ENCODE peak calls at places on chromosomes 1 and 21, in seven cellular contexts. T is pons, Y is cardiac muscle cell, N is GM10248, Z is NCI-H345, M is smooth muscle cell of the brain vasculature, W is Kasumi-1. P is an unnamed sample.

GRCh38 chr21:31414601-31415000 is 70.5 kb upstream of the TIAM1 start:
- DNase-seq in T (no peak), Y (no peak), M (no peak), N (no peak), W (no peak), Z (no peak), P (no peak)

GRCh38 chr1:40389871-40390560 is 16.5 kb downstream of the SMAP2 start:
- DNase-seq in Y (peak), Z (no peak), N (no peak), W (no peak), T (peak), M (no peak), P (no peak)

GRCh38 chr1:152398812-152399698 is 15.0 kb downstream of the CRNN start:
- DNase-seq in Z (no peak), N (peak), T (no peak), M (peak), Y (peak), W (no peak), P (no peak)

GRCh38 chr21:41767606-41768370 is 936 bp upstream of the RIPK4 start:
- DNase-seq in W (peak), Z (peak), N (no peak), T (no peak), M (no peak), Y (no peak), P (no peak)

GRCh38 chr1:63321061-63321787 is 1.1 kb upstream of the FOXD3 start:
- DNase-seq in N (no peak), T (no peak), Z (no peak), Y (no peak), W (no peak), M (no peak), P (no peak)

GRCh38 chr1:78836736-78837135 is 169.8 kb downstream of the ADGRL4 start:
- DNase-seq in Z (no peak), M (no peak), T (no peak), W (peak), Y (peak), N (no peak), P (no peak)

GRCh38 chr1:209879539-209879938 is 51.8 kb downstream of the UTP25 start:
- DNase-seq in W (no peak), Z (peak), T (peak), Y (peak), N (no peak), M (no peak), P (no peak)

GRCh38 chr1:30522031-30523004 is 201.1 kb downstream of the MATN1 start:
- DNase-seq in M (no peak), N (no peak), Z (no peak), Y (peak), T (no peak), W (no peak), P (no peak)

GRCh38 chr1:240621249-240621648 is 9.3 kb upstream of the GREM2 start:
- DNase-seq in T (no peak), Z (no peak), Y (no peak), W (no peak), M (no peak), N (no peak), P (no peak)

GRCh38 chr1:46315669-46316403 is 12.3 kb downstream of the UQCRH start:
- DNase-seq in M (no peak), Z (no peak), N (no peak), T (no peak), Y (no peak), W (no peak), P (no peak)

GRCh38 chr1:243349128-243349527 is 93.3 kb downstream of the SDCCAG8 start:
- DNase-seq in T (no peak), M (no peak), N (no peak), W (no peak), Z (no peak), Y (no peak), P (no peak)

GRCh38 chr1:13541435-13542215 is 27.8 kb upstream of the LRRC38 start:
- DNase-seq in N (no peak), T (no peak), W (no peak), M (no peak), Y (no peak), Z (no peak), P (no peak)

GRCh38 chr1:1433804-1434130 is 1.7 kb upstream of the VWA1 start:
- DNase-seq in M (peak), N (peak), W (peak), Z (no peak), T (no peak), Y (peak), P (peak)

GRCh38 chr1:178417858-178418257 is 78.9 kb downstream of the CLEC20A start:
- DNase-seq in T (no peak), Z (no peak), N (no peak), M (no peak), Y (peak), W (no peak), P (no peak)

GRCh38 chr1:202165267-202165941 is 5.0 kb upstream of the PTPN7 start:
- DNase-seq in W (no peak), N (no peak), Z (no peak), Y (no peak), M (no peak), T (no peak), P (no peak)

GRCh38 chr1:54377040-54377691 is 29.0 kb downstream of the SSBP3 start:
- DNase-seq in N (no peak), T (no peak), W (no peak), Z (no peak), Y (no peak), M (no peak), P (no peak)

GRCh38 chr1:208187499-208188041 is 56.6 kb downstream of the PLXNA2 start:
- DNase-seq in M (no peak), T (no peak), Z (no peak), N (peak), Y (no peak), W (no peak), P (no peak)

GRCh38 chr1:10692401-10693021 is 103.9 kb downstream of the CASZ1 start:
- DNase-seq in N (peak), W (peak), M (no peak), Y (no peak), Z (no peak), T (no peak), P (no peak)